ENCODE peak calls at places on chromosomes 13 and 19, in five cellular contexts. Z, U, Q, O and A are unnamed samples.

GRCh38 chr13:33367186-33367895 is 81.8 kb upstream of the STARD13 start:
- DNase-seq in Q (no peak), Z (no peak), U (no peak), O (no peak), A (no peak)

GRCh38 chr19:37218592-37218935 is 550 bp downstream of the ZNF383 start:
- DNase-seq in Q (no peak), O (no peak), Z (no peak), U (no peak), A (no peak)

GRCh38 chr13:92804346-92804745 is 422.3 kb upstream of the GPC6 start:
- DNase-seq in O (no peak), Z (no peak), U (no peak), Q (no peak), A (no peak)

GRCh38 chr19:40219721-40220276 is 1.6 kb upstream of the TTC9B start:
- DNase-seq in Z (no peak), O (no peak), Q (no peak), U (no peak), A (no peak)

GRCh38 chr19:10603873-10604459 is 16.9 kb upstream of the AP1M2 start:
- DNase-seq in O (no peak), Q (no peak), U (no peak), Z (no peak), A (no peak)

GRCh38 chr19:40745402-40745780 is 4.9 kb downstream of the ACTMAP start:
- DNase-seq in Z (no peak), Q (no peak), O (no peak), U (no peak), A (no peak)

GRCh38 chr19:51799998-51800848 is 5.3 kb downstream of the FPR3 start:
- DNase-seq in Z (no peak), U (no peak), O (peak), Q (no peak), A (peak)

GRCh38 chr19:11202488-11203193 is 5.3 kb upstream of the KANK2 start:
- DNase-seq in O (no peak), U (no peak), Z (no peak), Q (no peak), A (peak)

GRCh38 chr13:40048551-40048950 is 393.1 kb downstream of the COG6 start:
- DNase-seq in O (no peak), Z (no peak), U (no peak), Q (no peak), A (no peak)

GRCh38 chr19:13083627-13084026 is 19.0 kb downstream of the LYL1 start:
- DNase-seq in Z (no peak), O (no peak), U (no peak), Q (no peak), A (no peak)

GRCh38 chr19:14835011-14835410 is at the start of the genes OR7A5 and OR7C1:
- DNase-seq in U (no peak), Z (no peak), O (no peak), Q (no peak), A (no peak)